ENCODE peak calls at places on chromosome 7, in six cellular contexts. N is lower leg skin, X is fibroblast of pulmonary artery, E is prostate gland, B is right lobe of liver, M is choroid plexus epithelial cell. Z is an unnamed sample.

GRCh38 chr7:102286237-102287081 is at the start of gene SH2B2:
- DNase-seq in M (peak), X (peak), E (peak), N (peak), B (peak), Z (peak)

GRCh38 chr7:142313528-142313927 is 55.7 kb upstream of the PRSS58 start:
- DNase-seq in X (no peak), B (no peak), N (no peak), M (no peak), E (no peak), Z (no peak)

GRCh38 chr7:156111-157007 is 36.0 kb upstream of the FAM20C start:
- DNase-seq in M (no peak), X (no peak), B (no peak), N (no peak), E (no peak), Z (no peak)

GRCh38 chr7:124328774-124329173 is 295.9 kb upstream of the TMEM229A start:
- DNase-seq in N (no peak), M (no peak), E (no peak), X (no peak), B (no peak), Z (no peak)

GRCh38 chr7:74093671-74094223 is 10.1 kb downstream of the LIMK1 start:
- DNase-seq in X (no peak), B (no peak), M (no peak), N (no peak), E (no peak), Z (no peak)

GRCh38 chr7:75054744-75055527 is 18.7 kb downstream of the RCC1L start:
- DNase-seq in E (no peak), N (no peak), M (peak), X (peak), B (no peak), Z (peak)

GRCh38 chr7:149422914-149423285 is 38.0 kb downstream of the ZNF777 start:
- DNase-seq in N (no peak), E (no peak), B (peak), M (no peak), X (no peak), Z (no peak)

GRCh38 chr7:86013662-86014061 is 630.0 kb upstream of the GRM3 start:
- DNase-seq in M (no peak), X (no peak), B (no peak), E (no peak), N (no peak), Z (no peak)

GRCh38 chr7:75611557-75612178 is 119.5 kb downstream of the SPDYE5 start:
- DNase-seq in M (no peak), X (no peak), N (peak), E (peak), B (peak), Z (peak)

GRCh38 chr7:100220833-100221718 is 1.3 kb downstream of the PVRIG start:
- DNase-seq in N (no peak), M (no peak), X (no peak), E (no peak), B (peak), Z (no peak)

GRCh38 chr7:8396294-8396693 is 37.1 kb upstream of the NXPH1 start:
- DNase-seq in B (no peak), X (no peak), E (no peak), N (no peak), M (no peak), Z (no peak)

GRCh38 chr7:77482015-77482414 is 55.1 kb upstream of the PTPN12 start:
- DNase-seq in X (peak), B (peak), N (peak), E (peak), M (peak), Z (peak)

GRCh38 chr7:77903597-77903996 is 105.0 kb downstream of the PHTF2 start:
- DNase-seq in M (peak), X (no peak), E (no peak), N (no peak), B (no peak), Z (peak)

GRCh38 chr7:34016876-34017275 is 111.5 kb downstream of the BMPER start:
- DNase-seq in M (no peak), B (no peak), E (no peak), X (no peak), N (no peak), Z (no peak)

GRCh38 chr7:99331002-99331401 is 5.3 kb downstream of the ARPC1A start:
- DNase-seq in M (no peak), E (no peak), B (no peak), N (no peak), X (no peak), Z (no peak)

GRCh38 chr7:157116762-157117161 is 22.0 kb upstream of the UBE3C start:
- DNase-seq in E (no peak), B (no peak), M (no peak), X (no peak), N (no peak), Z (no peak)

GRCh38 chr7:79692015-79692414 is 238.5 kb upstream of the MAGI2 start:
- DNase-seq in B (no peak), E (no peak), M (peak), X (peak), N (no peak), Z (peak)

GRCh38 chr7:104160375-104160774 is 47.4 kb downstream of the ORC5 start:
- DNase-seq in B (no peak), X (peak), N (no peak), M (peak), E (no peak), Z (peak)
- TF ChIP-seq CTCF in B (peak), X (peak), N (no peak), M (peak), E (no peak), Z (peak)

GRCh38 chr7:55526329-55526728 is 46.0 kb downstream of the VOPP1 start:
- DNase-seq in B (no peak), N (no peak), E (no peak), M (no peak), X (no peak), Z (no peak)

GRCh38 chr7:55522268-55522902 is 49.9 kb downstream of the VOPP1 start:
- DNase-seq in N (no peak), E (no peak), X (no peak), B (no peak), M (no peak), Z (no peak)

GRCh38 chr7:55523366-55523765 is 48.9 kb downstream of the VOPP1 start:
- DNase-seq in B (no peak), X (no peak), E (no peak), M (no peak), N (no peak), Z (no peak)

GRCh38 chr7:55526770-55527169 is 45.5 kb downstream of the VOPP1 start:
- DNase-seq in M (no peak), X (no peak), B (no peak), E (no peak), N (no peak), Z (no peak)

DNA sequence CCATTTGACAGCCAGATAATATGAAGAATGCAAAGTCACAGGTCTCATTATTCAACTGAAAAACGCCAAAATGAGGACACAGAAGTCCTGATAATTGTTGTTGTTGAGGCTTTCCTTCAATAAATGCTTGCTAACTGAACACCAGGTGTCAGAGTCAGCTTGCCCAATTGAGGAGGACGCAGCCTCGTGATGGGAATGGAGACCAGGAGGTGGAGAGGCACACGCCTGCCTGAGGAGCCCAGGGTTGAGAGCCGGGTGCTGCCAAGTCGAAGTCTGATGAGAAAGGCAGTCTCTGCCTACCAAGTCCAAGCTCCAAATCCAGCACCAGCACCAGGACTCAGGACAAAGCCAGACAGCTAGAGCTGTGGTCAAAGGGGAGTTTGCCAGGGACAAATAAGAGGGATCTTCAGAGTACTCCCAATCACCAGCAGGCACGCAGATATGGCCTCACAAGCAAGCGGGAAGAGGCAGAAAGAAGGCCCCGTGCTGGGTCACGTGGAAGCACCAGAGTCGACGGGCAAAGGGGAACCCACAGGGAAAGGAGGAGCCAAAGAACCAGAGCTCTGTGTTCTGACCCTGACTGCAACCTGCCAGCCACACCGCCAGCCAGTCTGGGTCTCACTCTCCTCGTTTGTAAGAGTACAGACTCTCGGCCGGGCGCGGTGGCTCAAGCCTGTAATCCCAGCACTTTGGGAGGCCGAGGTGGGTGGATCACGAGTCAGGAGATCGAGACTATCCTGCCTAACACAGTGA is 47.6 kb downstream of the VOPP1 start:
- DNase-seq in N (no peak), X (no peak), B (no peak), E (no peak), M (no peak), Z (peak)
- H3K4me3 ChIP-seq in N (no peak), X (no peak), B (no peak), E (no peak), M (no peak), Z (no peak)

GRCh38 chr7:70505468-70505867 is 626.5 kb upstream of the GALNT17 start:
- DNase-seq in E (no peak), B (no peak), N (no peak), M (no peak), X (no peak), Z (no peak)

GRCh38 chr7:70504254-70504653 is 627.7 kb upstream of the GALNT17 start:
- DNase-seq in X (no peak), B (no peak), N (no peak), M (no peak), E (no peak), Z (no peak)

GRCh38 chr7:70502117-70502516 is 629.8 kb upstream of the GALNT17 start:
- DNase-seq in M (no peak), X (no peak), B (no peak), N (no peak), E (no peak), Z (no peak)

GRCh38 chr7:70505886-70506285 is 626.1 kb upstream of the GALNT17 start:
- DNase-seq in X (no peak), E (no peak), N (no peak), B (no peak), M (no peak), Z (no peak)

GRCh38 chr7:70506463-70506862 is 625.5 kb upstream of the GALNT17 start:
- DNase-seq in M (no peak), N (no peak), E (no peak), B (peak), X (no peak), Z (peak)
- TF ChIP-seq CTCF in M (no peak), N (no peak), E (no peak), B (peak), X (no peak), Z (no peak)

GRCh38 chr7:53326634-53327033 is 291.2 kb downstream of the POM121L12 start:
- DNase-seq in M (no peak), X (no peak), B (no peak), E (no peak), N (no peak), Z (no peak)
- H3K4me3 ChIP-seq in M (no peak), X (no peak), B (no peak), E (no peak), N (no peak), Z (no peak)

GRCh38 chr7:159141660-159142059 is 3.0 kb downstream of the VIPR2 start:
- DNase-seq in X (no peak), B (no peak), N (no peak), E (no peak), M (no peak), Z (no peak)
- TF ChIP-seq CTCF in X (no peak), B (no peak), N (no peak), E (no peak), M (no peak), Z (no peak)